ENCODE peak calls at places on chromosomes 3 and 15, in seven cellular contexts. K, Y, C, H, I, G and Z are unnamed samples.

GRCh38 chr15:43204016-43204901 is 16.6 kb downstream of the EPB42 start:
- DNase-seq in K (no peak), Y (peak; percentile 75), C (peak; percentile 28), H (peak; percentile 63), I (peak; percentile 89), G (no peak), Z (peak; percentile 44)

GRCh38 chr3:69724722-69725435 is 14.4 kb upstream of the MITF start:
- DNase-seq in K (no peak), Y (no peak), C (no peak), H (peak; percentile 66), I (no peak), G (no peak), Z (no peak)

GRCh38 chr15:91530951-91531582 is 322.4 kb upstream of the SLCO3A1 start:
- DNase-seq in K (no peak), Y (no peak), C (peak; percentile 85), H (no peak), I (no peak), G (no peak), Z (no peak)

GRCh38 chr3:171195686-171196085 is 169.2 kb upstream of the SLC2A2 start:
- DNase-seq in K (no peak), Y (no peak), C (no peak), H (peak; percentile 50), I (peak; percentile 57), G (no peak), Z (no peak)

GRCh38 chr3:171541647-171542046 is 81.4 kb upstream of the TNIK start:
- DNase-seq in K (no peak), Y (no peak), C (no peak), H (no peak), I (no peak), G (no peak), Z (no peak)

GRCh38 chr3:132641837-132642538 is 17.6 kb downstream of the ACAD11 start:
- DNase-seq in K (no peak), Y (peak; percentile 67), C (peak; percentile 43), H (peak; percentile 75), I (peak; percentile 81), G (no peak), Z (no peak)

GRCh38 chr15:22888120-22888859 is 49.8 kb downstream of the NIPA2 start:
- DNase-seq in K (no peak), Y (peak; percentile 99), C (peak; percentile 14), H (peak; percentile 94), I (peak; percentile 99), G (no peak), Z (no peak)

GRCh38 chr15:81484076-81484475 is 110.1 kb upstream of the TMC3 start:
- DNase-seq in K (peak; percentile 19), Y (no peak), C (no peak), H (no peak), I (no peak), G (no peak), Z (no peak)

GRCh38 chr3:103126111-103126510 is 691.3 kb downstream of the ZPLD1 start:
- DNase-seq in K (no peak), Y (no peak), C (peak; percentile 18), H (no peak), I (no peak), G (no peak), Z (no peak)

GRCh38 chr3:171461087-171461917 is 1.1 kb upstream of the TNIK start:
- DNase-seq in K (no peak), Y (peak; percentile 44), C (peak; percentile 78), H (peak; percentile 63), I (no peak), G (no peak), Z (no peak)

GRCh38 chr3:156507285-156507684 is 47.6 kb downstream of the SSR3 start:
- DNase-seq in K (no peak), Y (peak; percentile 31), C (no peak), H (no peak), I (peak; percentile 66), G (no peak), Z (no peak)

GRCh38 chr3:44674211-44674610 is 25.7 kb downstream of the ZNF35 start:
- DNase-seq in K (no peak), Y (no peak), C (no peak), H (no peak), I (no peak), G (no peak), Z (no peak)

GRCh38 chr15:39629906-39630305 is 49.0 kb downstream of the THBS1 start:
- DNase-seq in K (no peak), Y (no peak), C (no peak), H (no peak), I (peak; percentile 54), G (no peak), Z (no peak)

GRCh38 chr3:146072824-146073223 is 88.2 kb downstream of the PLOD2 start:
- DNase-seq in K (no peak), Y (peak; percentile 55), C (no peak), H (peak; percentile 54), I (no peak), G (no peak), Z (no peak)

GRCh38 chr3:120353463-120353862 is 4.3 kb upstream of the LRRC58 start:
- DNase-seq in K (no peak), Y (no peak), C (no peak), H (peak; percentile 10), I (no peak), G (no peak), Z (no peak)

GRCh38 chr15:83206971-83207621 is 527 bp downstream of the HDGFL3 start:
- DNase-seq in K (peak; percentile 49), Y (no peak), C (no peak), H (peak; percentile 48), I (peak; percentile 94), G (no peak), Z (peak; percentile 47)

GRCh38 chr15:88431441-88431840 is 35.7 kb downstream of the MRPL46 start:
- DNase-seq in K (no peak), Y (no peak), C (no peak), H (no peak), I (no peak), G (no peak), Z (no peak)

GRCh38 chr3:16600771-16601538 is 4.3 kb downstream of the DAZL start:
- DNase-seq in K (peak; percentile 72), Y (peak; percentile 81), C (peak; percentile 77), H (peak; percentile 91), I (peak; percentile 94), G (peak; percentile 84), Z (peak; percentile 88)

GRCh38 chr3:194312186-194312742 is 38.9 kb downstream of the CPN2 start:
- DNase-seq in K (peak; percentile 69), Y (no peak), C (no peak), H (no peak), I (peak; percentile 19), G (no peak), Z (no peak)

GRCh38 chr3:102715030-102715697 is 280.3 kb downstream of the ZPLD1 start:
- DNase-seq in K (no peak), Y (no peak), C (no peak), H (no peak), I (no peak), G (no peak), Z (no peak)

GRCh38 chr3:129316121-129317013 is 37.7 kb downstream of the HMCES start:
- DNase-seq in K (peak; percentile 87), Y (peak; percentile 76), C (peak; percentile 81), H (peak; percentile 85), I (peak; percentile 98), G (peak; percentile 93), Z (peak; percentile 93)

GRCh38 chr3:53191836-53192480 is 30.9 kb downstream of the PRKCD start:
- DNase-seq in K (no peak), Y (no peak), C (no peak), H (no peak), I (no peak), G (no peak), Z (no peak)

GRCh38 chr15:62362608-62363007 is 197.5 kb upstream of the C2CD4B start:
- DNase-seq in K (no peak), Y (peak; percentile 51), C (no peak), H (peak; percentile 79), I (peak; percentile 95), G (no peak), Z (no peak)

GRCh38 chr3:42733501-42734262 is 31.1 kb upstream of the HHATL start:
- DNase-seq in K (no peak), Y (no peak), C (no peak), H (no peak), I (no peak), G (peak; percentile 51), Z (no peak)

GRCh38 chr3:187039723-187040414 is 99.4 kb downstream of the RPL39L start:
- DNase-seq in K (no peak), Y (no peak), C (peak; percentile 39), H (no peak), I (no peak), G (no peak), Z (no peak)
- H3K4me3 ChIP-seq in K (no peak overlapping the region), Y (no peak overlapping the region), C (no peak overlapping the region), H (no peak overlapping the region), I (no peak overlapping the region), G (no peak overlapping the region), Z (no peak overlapping the region)

DNA sequence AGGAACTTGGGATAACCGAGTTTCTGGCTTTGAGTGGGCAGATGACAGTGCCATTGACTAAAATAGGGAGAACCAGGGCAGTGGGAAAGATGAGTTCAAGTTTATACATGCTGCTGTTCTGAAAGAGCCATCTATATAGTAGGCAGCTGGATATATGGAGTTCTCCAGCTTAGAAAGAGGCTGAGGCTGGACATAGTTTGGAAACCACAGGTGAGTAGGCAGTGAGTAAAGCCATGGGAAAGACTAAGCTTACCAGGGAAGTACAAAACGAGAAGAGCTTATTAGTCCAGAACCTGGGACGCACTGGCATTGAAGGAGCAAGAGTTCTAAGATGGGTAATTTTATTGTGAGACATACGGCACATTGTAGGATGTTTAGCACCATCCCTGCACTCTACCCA is 54.2 kb downstream of the MSL2 start:
- DNase-seq in K (no peak), Y (peak; percentile 49), C (no peak), H (no peak), I (no peak), G (no peak), Z (no peak)
- H3K27ac ChIP-seq in K (peak overlapping the region; percentile 54), Y (peak overlapping the region; percentile 26), C (no peak overlapping the region), H (peak overlapping the region; percentile 3), I (peak overlapping the region; percentile 89), G (no peak overlapping the region), Z (peak overlapping the region; percentile 36)

GRCh38 chr15:69996842-69997478 is 100.8 kb downstream of the TLE3 start:
- DNase-seq in K (no peak), Y (no peak), C (peak; percentile 93), H (no peak), I (peak; percentile 48), G (no peak), Z (no peak)
- H3K4me1 ChIP-seq in K (no peaks in the 10 kb centered on the region), Y (no peaks in the 10 kb centered on the region), C (peaks cover 6% of the 10 kb centered on the region), H (no peaks in the 10 kb centered on the region), I (no peaks in the 10 kb centered on the region), G (no peaks in the 10 kb centered on the region), Z (no peaks in the 10 kb centered on the region)

DNA sequence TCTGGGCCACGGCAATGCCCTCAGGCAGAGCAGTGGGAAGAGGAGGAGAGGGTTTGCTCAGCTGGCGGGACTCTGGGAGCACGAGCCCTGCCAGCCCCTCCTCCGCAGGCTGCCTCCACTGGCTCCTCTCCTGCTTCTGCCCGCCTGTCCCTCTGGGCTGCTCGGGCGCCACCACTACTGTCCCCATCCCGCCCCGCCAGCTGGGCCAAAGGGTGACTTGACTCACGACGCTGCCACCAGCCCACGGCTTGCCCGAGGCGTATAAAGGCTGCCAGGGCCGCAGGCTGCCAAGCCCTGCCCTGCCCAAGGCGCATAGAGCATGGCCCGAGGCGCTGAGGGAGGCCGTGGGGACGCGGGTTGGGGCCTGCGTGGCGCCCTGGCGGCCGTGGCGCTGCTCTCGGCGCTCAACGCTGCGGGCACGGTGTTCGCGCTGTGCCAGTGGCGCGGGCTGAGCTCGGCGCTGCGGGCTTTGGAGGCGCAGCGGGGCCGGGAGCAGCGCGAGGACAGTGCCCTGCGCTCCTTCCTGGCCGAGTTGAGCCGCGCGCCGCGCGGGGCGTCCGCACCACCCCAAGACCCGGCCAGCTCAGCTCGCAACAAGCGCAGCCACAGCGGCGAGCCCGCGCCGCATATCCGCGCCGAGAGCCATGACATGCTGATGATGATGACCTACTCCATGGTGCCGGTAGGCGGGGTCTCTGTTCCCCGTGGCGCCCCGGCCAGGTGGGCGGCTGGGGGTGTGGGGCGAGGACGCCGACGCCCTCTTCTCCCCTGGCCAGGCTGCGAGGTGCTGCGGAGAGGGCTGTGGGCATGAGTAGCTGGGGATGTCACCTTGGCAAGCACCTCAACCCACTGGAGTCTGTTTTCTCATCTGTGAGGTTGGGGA is at the start of gene GLDN:
- DNase-seq in K (peak; percentile 31), Y (peak; percentile 2), C (no peak), H (peak; percentile 28), I (peak; percentile 87), G (no peak), Z (peak; percentile 80)
- H3K4me3 ChIP-seq in K (peak within 1 kb of the TSS; percentile 23), Y (no peak within 1 kb of the TSS), C (no peak within 1 kb of the TSS), H (peak within 1 kb of the TSS; percentile 46), I (peak within 1 kb of the TSS; percentile 72), G (peak within 1 kb of the TSS; percentile 59), Z (peak within 1 kb of the TSS; percentile 60)